ENCODE peak calls at places on chromosome 17, in four cellular contexts. C is K562, U is HCT116, Y is H1. J is an unnamed sample.
A peak's percentile ranks its signal among the peaks of the same experiment; 100 is the strongest.

GRCh38 chr17:30369995-30370394 is 8.7 kb upstream of the CPD start:
- DNase-seq in U (no peak), C (no peak), Y (no peak), J (no peak)

GRCh38 chr17:47698749-47699535 is 5.0 kb downstream of the TBKBP1 start:
- DNase-seq in U (no peak), Y (peak; percentile 92), C (peak; percentile 75), J (no peak)

GRCh38 chr17:9880582-9880999 is 24.5 kb downstream of the RCVRN start:
- DNase-seq in C (no peak), U (peak; percentile 7), Y (no peak), J (no peak)

GRCh38 chr17:14904406-14904805 is 360.7 kb downstream of the PMP22 start:
- DNase-seq in U (no peak), Y (no peak), C (no peak), J (no peak)

GRCh38 chr17:75341784-75342183 is 52.6 kb upstream of the SLC25A19 start:
- DNase-seq in Y (no peak), C (peak; percentile 24), U (no peak), J (no peak)

GRCh38 chr17:21161498-21162393 is 35.0 kb downstream of the DHRS7B start:
- DNase-seq in U (no peak), C (no peak), Y (no peak), J (no peak)

GRCh38 chr17:75273968-75274708 is 3.1 kb upstream of the MIF4GD start:
- DNase-seq in C (peak; percentile 41), U (no peak), Y (no peak), J (no peak)

GRCh38 chr17:44766409-44767038 is 7.7 kb downstream of the ADAM11 start:
- DNase-seq in Y (no peak), U (no peak), C (no peak), J (no peak)

GRCh38 chr17:33667052-33667509 is 374.0 kb upstream of the ASIC2 start:
- DNase-seq in C (peak; percentile 7), U (no peak), Y (no peak), J (no peak)

GRCh38 chr17:55421179-55421934 is at the start of gene MMD:
- DNase-seq in U (no peak), Y (peak; percentile 83), C (peak; percentile 20), J (no peak)

GRCh38 chr17:27354491-27355081 is 60.7 kb downstream of the WSB1 start:
- DNase-seq in U (no peak), Y (no peak), C (peak; percentile 59), J (no peak)

GRCh38 chr17:61478790-61479492 is 26.7 kb downstream of the TBX4 start:
- DNase-seq in U (no peak), C (peak; percentile 24), Y (peak; percentile 53), J (no peak)

GRCh38 chr17:16872836-16873653 is 98.9 kb downstream of the TNFRSF13B start:
- DNase-seq in C (peak; percentile 51), U (peak; percentile 45), Y (peak; percentile 86), J (peak; percentile 25)

GRCh38 chr17:7443499-7444485 is 1.1 kb upstream of the CHRNB1 start:
- DNase-seq in Y (no peak), C (no peak), U (no peak), J (no peak)

GRCh38 chr17:70555723-70556122 is 386.4 kb downstream of the KCNJ2 start:
- DNase-seq in U (no peak), C (no peak), Y (no peak), J (no peak)

GRCh38 chr17:58516644-58517377 is 2.4 kb upstream of the MTMR4 start:
- DNase-seq in C (no peak), U (no peak), Y (no peak), J (no peak)

GRCh38 chr17:43766413-43767052 is 7.9 kb upstream of the SOST start:
- DNase-seq in Y (peak; percentile 86), C (peak; percentile 74), U (peak; percentile 39), J (no peak)

GRCh38 chr17:42359133-42359532 is 29.1 kb downstream of the STAT3 start:
- DNase-seq in Y (no peak), C (no peak), U (no peak), J (no peak)

GRCh38 chr17:6473128-6473767 is 29.0 kb downstream of the PIMREG start:
- DNase-seq in U (peak; percentile 40), C (peak; percentile 71), Y (peak; percentile 93), J (peak; percentile 57)

GRCh38 chr17:62800580-62800979 is 7.5 kb downstream of the MARCHF10 start:
- DNase-seq in Y (peak; percentile 41), C (no peak), U (no peak), J (no peak)

GRCh38 chr17:80771612-80772005 is 220.0 kb upstream of the CHMP6 start:
- DNase-seq in U (no peak), C (no peak), Y (no peak), J (no peak)

GRCh38 chr17:19329839-19330238 is 32.7 kb downstream of the B9D1 start:
- DNase-seq in U (no peak), Y (no peak), C (no peak), J (no peak)

GRCh38 chr17:146546-146945 is 9.2 kb downstream of the SCGB1C2 start:
- DNase-seq in C (no peak), Y (no peak), U (no peak), J (no peak)

GRCh38 chr17:13931111-13931526 is 138.2 kb upstream of the COX10 start:
- DNase-seq in Y (no peak), C (no peak), U (no peak), J (no peak)

GRCh38 chr17:17523714-17524075 is 27.5 kb upstream of the RASD1 start:
- DNase-seq in Y (no peak), U (no peak), C (no peak), J (no peak)

DNA sequence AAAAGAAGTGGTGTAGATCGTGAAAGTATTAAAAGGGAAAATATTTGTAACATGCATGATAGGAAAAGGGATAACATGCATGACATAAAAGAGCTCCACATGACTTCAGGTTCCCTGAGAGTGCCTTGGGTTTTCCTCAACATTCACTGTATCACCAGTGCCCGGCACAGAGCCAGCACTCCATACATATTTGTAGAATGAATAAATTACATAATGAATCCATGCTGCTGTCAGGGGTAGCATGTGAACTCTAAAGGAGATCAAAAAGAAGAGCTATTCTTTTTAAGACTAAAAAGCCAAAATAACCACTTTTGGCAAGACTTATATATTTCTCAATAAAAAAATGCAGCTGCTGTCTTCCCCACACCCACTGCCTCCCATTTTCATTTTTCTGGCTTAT is 2.7 kb upstream of the ZNF594 start:
- DNase-seq in Y (no peak), U (no peak), C (no peak), J (no peak)
- H3K9ac ChIP-seq in Y (no peak overlapping the region), U (no peak overlapping the region), C (no peak overlapping the region), J (no peak overlapping the region)

GRCh38 chr17:40018211-40019121 is 3.2 kb downstream of the CSF3 start:
- DNase-seq in U (no peak), Y (peak; percentile 76), C (no peak), J (no peak)
- TF ChIP-seq YY1 in U (no peak), Y (no peak), C (no peak), J (no peak)

GRCh38 chr17:60098578-60098977 is 19.9 kb upstream of the HEATR6 start:
- DNase-seq in Y (no peak), C (no peak), U (no peak), J (no peak)

GRCh38 chr17:60107526-60108257 is 29.0 kb upstream of the HEATR6 start:
- DNase-seq in C (peak; percentile 31), Y (no peak), U (no peak), J (no peak)

GRCh38 chr17:60103957-60104356 is 25.2 kb upstream of the HEATR6 start:
- DNase-seq in C (no peak), U (no peak), Y (no peak), J (no peak)

GRCh38 chr17:60106377-60107059 is 27.8 kb upstream of the HEATR6 start:
- DNase-seq in Y (no peak), U (no peak), C (peak; percentile 14), J (no peak)

DNA sequence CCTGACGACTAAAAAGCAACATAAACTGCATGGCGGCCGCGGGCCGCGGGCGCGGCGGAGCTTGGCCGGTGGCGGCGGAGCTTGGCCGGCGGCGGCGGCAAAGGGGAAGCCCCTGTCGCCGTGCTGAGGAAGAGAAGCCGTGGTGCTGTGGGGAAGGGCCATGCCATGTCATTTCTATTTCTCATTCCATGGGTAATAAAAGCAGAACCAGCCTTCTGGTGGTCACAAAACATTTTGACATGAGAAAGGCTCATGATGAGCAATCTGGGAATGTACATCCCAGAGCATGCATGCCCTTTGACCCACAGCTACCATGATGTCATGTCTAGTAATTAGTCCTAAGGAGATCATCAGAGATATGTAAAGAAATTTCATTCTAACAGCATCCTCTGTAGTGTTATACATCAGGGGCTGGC is 23.9 kb upstream of the HEATR6 start:
- DNase-seq in Y (no peak), C (peak; percentile 30), U (no peak), J (no peak)
- H3K9ac ChIP-seq in Y (no peak overlapping the region), C (peak overlapping the region; percentile 29), U (no peak overlapping the region), J (no peak overlapping the region)

GRCh38 chr17:37179893-37180292 is 195.9 kb upstream of the C17orf78 start:
- DNase-seq in Y (no peak), U (peak; percentile 10), C (no peak), J (no peak)

GRCh38 chr17:37180371-37180770 is 195.4 kb upstream of the C17orf78 start:
- DNase-seq in Y (no peak), C (no peak), U (no peak), J (no peak)

GRCh38 chr17:37170881-37171460 is 204.8 kb upstream of the C17orf78 start:
- DNase-seq in Y (no peak), C (no peak), U (no peak), J (peak; percentile 32)

GRCh38 chr17:37177234-37177633 is 198.6 kb upstream of the C17orf78 start:
- DNase-seq in C (no peak), U (no peak), Y (no peak), J (no peak)

GRCh38 chr17:37176683-37177082 is 199.1 kb upstream of the C17orf78 start:
- DNase-seq in C (no peak), Y (no peak), U (no peak), J (no peak)
- TF ChIP-seq YY1 in C (no peak), Y (no peak), U (no peak), J (no peak)

J was measured in NT2/D1.